ENCODE peak calls at places on chromosomes 13 and 19, in four cellular contexts. Y, A, F and S are unnamed samples.

GRCh38 chr13:29721766-29722165 is 126.3 kb upstream of the SLC7A1 start:
- DNase-seq in Y (no peak), A (no peak), F (no peak), S (no peak)

GRCh38 chr13:73661687-73662425 is 472.3 kb downstream of the KLF12 start:
- DNase-seq in Y (no peak), A (no peak), F (no peak), S (no peak)

GRCh38 chr19:39411006-39411831 is 1.2 kb upstream of the PLEKHG2 start:
- DNase-seq in Y (no peak), A (no peak), F (no peak), S (peak)

GRCh38 chr13:57633141-57633949 is 1.8 kb downstream of the PCDH17 start:
- DNase-seq in Y (no peak), A (peak), F (peak), S (peak)

GRCh38 chr13:66222926-66223325 is 1007.2 kb downstream of the PCDH9 start:
- DNase-seq in Y (no peak), A (no peak), F (no peak), S (no peak)

GRCh38 chr13:110322828-110323171 is 15.7 kb downstream of the COL4A2 start:
- DNase-seq in Y (no peak), A (no peak), F (no peak), S (no peak)

GRCh38 chr19:55250262-55251036 is 8.4 kb downstream of the PPP6R1 start:
- DNase-seq in Y (no peak), A (no peak), F (no peak), S (no peak)

GRCh38 chr19:33514885-33515485 is 6.6 kb downstream of the PEPD start:
- DNase-seq in Y (no peak), A (peak), F (peak), S (no peak)

GRCh38 chr19:4444765-4445741 is 12.5 kb downstream of the UBXN6 start:
- DNase-seq in Y (no peak), A (no peak), F (no peak), S (no peak)

GRCh38 chr13:78978381-78978998 is 319.5 kb upstream of the OBI1 start:
- DNase-seq in Y (no peak), A (peak), F (no peak), S (peak)

GRCh38 chr13:112947796-112948195 is 21.2 kb upstream of the MCF2L start:
- DNase-seq in Y (no peak), A (no peak), F (no peak), S (no peak)

GRCh38 chr13:71867101-71867814 is at the start of gene DACH1:
- DNase-seq in Y (no peak), A (peak), F (peak), S (peak)

GRCh38 chr19:2440515-2440914 is 13.1 kb upstream of the TIMM13 start:
- DNase-seq in Y (no peak), A (no peak), F (no peak), S (no peak)
- H3K4me3 ChIP-seq in Y (no peak), A (no peak), F (no peak), S (no peak)

DNA sequence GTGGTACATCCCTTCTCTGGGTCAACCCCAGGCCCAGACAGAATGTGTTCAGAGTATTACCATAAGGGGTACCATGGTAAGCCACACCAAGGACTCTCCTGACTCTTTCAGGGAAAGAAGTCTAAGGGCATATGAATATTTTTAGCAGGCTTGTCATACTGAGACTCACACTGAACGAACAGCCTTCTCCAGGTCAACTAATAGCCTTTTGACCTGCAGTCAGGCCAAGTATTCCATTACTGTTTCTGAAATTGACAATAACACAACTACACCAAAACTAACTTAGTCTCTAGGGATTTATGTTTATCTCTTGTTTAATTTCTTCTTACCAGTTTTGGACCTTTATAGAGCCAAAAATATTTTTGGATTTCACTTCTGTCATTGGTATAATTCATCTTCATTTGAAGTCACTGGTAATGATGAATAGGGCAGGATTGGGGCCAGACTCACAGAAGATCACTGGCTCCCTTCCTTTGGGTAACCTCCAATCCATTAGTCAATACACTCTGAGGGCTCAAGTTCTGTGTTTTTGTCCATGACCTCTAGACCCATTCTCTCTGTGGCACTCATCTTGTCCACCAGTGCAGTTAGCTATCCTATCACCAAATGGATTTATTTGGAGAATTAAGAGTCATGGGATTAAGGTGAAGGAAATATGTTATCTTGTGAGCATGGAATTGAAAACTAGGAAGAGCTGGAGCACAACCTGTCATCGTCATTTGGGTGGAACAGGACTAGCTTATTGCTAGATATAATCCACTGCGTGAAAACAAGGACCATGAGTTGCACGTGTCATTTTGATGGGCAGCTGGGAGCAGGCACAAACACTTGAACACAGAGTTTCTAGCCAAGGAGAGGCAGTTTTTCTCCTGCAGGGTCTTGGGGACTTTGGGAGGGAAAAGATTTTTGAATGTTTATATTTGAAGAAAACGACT is 313.3 kb downstream of the DCLK1 start:
- DNase-seq in Y (no peak), A (no peak), F (no peak), S (no peak)
- TF ChIP-seq CTCF in Y (no peak), A (no peak), F (no peak), S (no peak)

DNA sequence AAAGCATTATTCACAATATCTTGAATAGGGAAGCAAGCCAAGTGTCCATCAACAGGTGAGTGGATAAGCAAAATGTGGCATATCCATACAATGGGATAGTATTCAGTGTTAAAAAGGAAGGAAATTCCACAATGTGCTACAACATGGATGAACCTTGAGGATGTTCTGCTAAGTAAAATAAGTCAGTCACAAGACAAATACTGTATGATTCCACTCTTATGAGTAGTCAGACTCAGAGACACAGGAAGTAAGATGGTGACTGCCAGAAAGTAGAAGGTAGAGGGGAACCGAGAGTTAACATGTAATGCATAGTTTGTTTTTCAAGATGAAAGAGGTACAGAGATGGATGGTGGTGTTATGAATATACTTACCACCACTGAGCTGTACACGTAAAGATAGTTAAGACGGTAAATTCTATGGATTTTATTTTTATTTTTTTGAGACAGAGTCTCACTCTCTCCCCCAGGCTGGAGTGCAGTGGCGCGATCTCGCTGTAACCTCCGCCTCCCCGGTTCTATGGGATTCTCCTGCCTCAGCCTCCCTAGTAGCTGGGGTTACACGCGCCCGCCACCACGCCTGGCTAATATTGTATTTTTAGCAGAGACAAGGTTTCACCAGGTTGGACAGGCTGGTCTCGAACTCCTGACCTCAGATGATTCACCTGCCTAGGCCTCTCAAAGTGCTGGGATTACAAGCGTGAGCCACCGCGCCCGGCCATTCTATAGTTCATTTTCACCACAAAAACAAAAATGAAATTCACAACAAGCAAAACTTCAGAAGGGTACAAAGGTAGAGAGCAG is 1.0 kb upstream of the CHAMP1 start:
- DNase-seq in Y (no peak), A (peak), F (no peak), S (no peak)
- H3K4me3 ChIP-seq in Y (peak), A (peak), F (peak), S (peak)

GRCh38 chr19:40445006-40445312 is 824 bp upstream of the SERTAD3 start:
- DNase-seq in Y (no peak), A (no peak), F (no peak), S (no peak)

GRCh38 chr19:40443131-40443929 is 805 bp downstream of the SERTAD3 start:
- DNase-seq in Y (peak), A (peak), F (peak), S (peak)

GRCh38 chr19:40445637-40445944 is 1.5 kb upstream of the SERTAD3 start:
- DNase-seq in Y (no peak), A (no peak), F (no peak), S (no peak)

GRCh38 chr19:40443930-40444180 is 280 bp downstream of the SERTAD3 start:
- DNase-seq in Y (no peak), A (peak), F (no peak), S (peak)

DNA sequence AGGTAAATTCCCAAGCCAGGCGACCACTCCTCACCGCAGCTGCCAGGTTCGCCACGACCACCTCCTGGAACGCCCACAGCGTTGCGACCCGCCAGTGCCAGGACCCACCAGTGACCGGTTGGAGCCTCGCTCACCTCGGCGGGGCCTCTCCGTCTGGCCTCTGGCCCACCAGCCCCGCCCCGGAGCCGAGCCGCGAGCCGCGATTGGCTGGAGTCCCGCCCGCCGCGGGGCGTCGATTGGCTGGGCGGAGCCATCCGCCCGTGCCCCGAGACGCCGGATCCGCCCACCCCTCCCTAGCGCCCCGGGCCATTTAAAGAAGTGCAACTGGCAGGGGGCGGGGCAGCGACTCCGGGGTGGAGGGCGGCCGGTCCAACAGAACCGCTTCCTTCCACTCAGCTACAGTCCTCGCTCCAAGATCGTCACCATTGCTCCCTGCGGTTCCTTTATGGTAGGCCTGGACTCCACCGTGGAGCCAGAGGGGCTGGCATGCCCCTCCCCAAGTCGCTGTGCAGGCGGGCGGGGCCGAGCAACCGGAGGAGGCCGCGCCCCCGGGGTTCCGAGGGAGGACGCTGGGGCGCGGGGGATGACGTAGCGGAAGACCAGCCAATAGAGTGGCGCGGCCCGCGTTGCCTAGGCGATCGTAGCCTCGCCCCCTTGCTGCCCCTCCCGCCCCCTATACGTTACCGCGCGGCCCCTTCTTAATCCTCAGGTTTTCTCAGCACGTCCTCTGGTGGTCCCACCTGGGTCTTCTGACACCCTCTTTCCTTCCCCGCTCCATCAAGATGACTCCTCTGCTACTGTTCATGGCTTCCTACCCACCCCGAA is at the start of gene SERTAD3:
- DNase-seq in Y (peak), A (peak), F (peak), S (peak)
- TF ChIP-seq CTCF in Y (peak), A (peak), F (no peak), S (peak)

GRCh38 chr19:567296-567900 is 5.0 kb upstream of the BSG start:
- DNase-seq in Y (no peak), A (no peak), F (no peak), S (no peak)
- H3K4me3 ChIP-seq in Y (no peak), A (no peak), F (peak), S (no peak)